ENCODE peak calls at places on chromosomes 2 and 18, in nine cellular contexts. S is thyroid gland, U is IMR-90, X is esophagus squamous epithelium, I is transverse colon, H is A549, B is heart left ventricle, T is K562, L is lower leg skin. Y is an unnamed sample.

GRCh38 chr2:29262681-29263260 is 147.6 kb downstream of the CLIP4 start:
- DNase-seq in U (no peak), I (no peak), T (no peak), X (no peak), L (no peak), H (no peak), B (no peak), S (no peak), Y (no peak)

GRCh38 chr2:72605836-72606442 is 219.9 kb downstream of the EXOC6B start:
- DNase-seq in S (no peak), B (no peak), X (no peak), T (peak), H (peak), U (peak), I (no peak), L (no peak), Y (no peak)

GRCh38 chr2:119739580-119740255 is 20.0 kb upstream of the PTPN4 start:
- DNase-seq in U (no peak), S (peak), H (no peak), I (no peak), L (no peak), T (no peak), X (no peak), B (no peak), Y (no peak)

GRCh38 chr2:8229546-8229986 is 452.3 kb upstream of the ID2 start:
- DNase-seq in S (peak), H (peak), L (no peak), I (peak), X (peak), T (peak), U (peak), B (no peak), Y (no peak)

GRCh38 chr18:45825258-45825744 is at the start of gene SIGLEC15:
- DNase-seq in U (no peak), H (no peak), T (no peak), I (no peak), S (no peak), B (no peak), L (no peak), X (no peak), Y (no peak)

GRCh38 chr2:30225131-30225762 is 6.1 kb upstream of the LBH start:
- DNase-seq in L (peak), B (peak), S (peak), X (no peak), U (peak), H (no peak), T (no peak), I (peak), Y (no peak)

GRCh38 chr18:23932385-23933067 is 82.0 kb upstream of the TTC39C start:
- DNase-seq in S (no peak), I (no peak), U (no peak), T (no peak), L (no peak), X (no peak), H (no peak), B (no peak), Y (no peak)

GRCh38 chr2:1101011-1101410 is 150.4 kb downstream of the SNTG2 start:
- DNase-seq in U (no peak), L (no peak), S (no peak), B (no peak), H (no peak), T (no peak), X (no peak), I (no peak), Y (no peak)

GRCh38 chr2:239587836-239588235 is 187.0 kb upstream of the HDAC4 start:
- DNase-seq in L (no peak), I (no peak), S (no peak), U (no peak), X (no peak), H (no peak), B (peak), T (no peak), Y (no peak)

GRCh38 chr2:224309216-224309615 is 92.7 kb downstream of the FAM124B start:
- DNase-seq in U (no peak), I (no peak), B (no peak), T (no peak), L (no peak), H (no peak), X (no peak), S (no peak), Y (no peak)

GRCh38 chr2:105598853-105599252 is 145.9 kb upstream of the NCK2 start:
- DNase-seq in S (no peak), B (no peak), X (no peak), U (no peak), L (no peak), I (no peak), H (no peak), T (no peak), Y (no peak)

GRCh38 chr2:98807221-98807620 is 76.3 kb upstream of the MGAT4A start:
- DNase-seq in L (peak), H (no peak), S (no peak), T (no peak), X (no peak), U (no peak), I (no peak), B (no peak), Y (peak)

GRCh38 chr2:164722604-164723338 is 101.5 kb upstream of the GRB14 start:
- DNase-seq in U (no peak), B (no peak), H (no peak), X (no peak), S (no peak), T (no peak), L (no peak), I (no peak), Y (no peak)

GRCh38 chr18:6917082-6917481 is 187.6 kb downstream of the ARHGAP28 start:
- DNase-seq in U (peak), S (no peak), I (no peak), X (no peak), T (no peak), L (no peak), H (no peak), B (no peak), Y (no peak)

DNA sequence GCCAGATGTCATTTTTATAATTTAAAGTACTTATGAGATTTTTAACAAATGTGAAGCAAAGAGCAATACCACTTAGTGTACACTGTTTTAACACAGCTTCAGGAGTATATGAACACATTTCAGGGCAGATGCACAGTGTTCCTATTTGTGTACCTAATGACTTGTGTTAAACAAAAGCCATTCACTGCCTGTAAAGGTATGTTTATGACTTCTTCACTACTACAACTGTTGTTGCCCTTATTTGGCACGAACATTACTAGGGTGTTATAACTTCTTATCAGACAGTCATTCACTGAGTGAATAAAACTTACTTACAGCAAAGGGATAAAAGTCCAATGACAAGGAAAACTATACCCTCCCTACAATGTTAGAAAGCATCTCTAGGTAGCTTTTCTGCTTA is 85.4 kb upstream of the CAVIN2 start:
- DNase-seq in S (no peak), T (no peak), X (no peak), U (no peak), L (no peak), I (no peak), B (no peak), H (no peak), Y (no peak)
- TF ChIP-seq POLR2A in S (no peak), T (no peak), X (no peak), U (no peak), L (no peak), I (no peak), B (no peak), H (no peak), Y (no peak)

DNA sequence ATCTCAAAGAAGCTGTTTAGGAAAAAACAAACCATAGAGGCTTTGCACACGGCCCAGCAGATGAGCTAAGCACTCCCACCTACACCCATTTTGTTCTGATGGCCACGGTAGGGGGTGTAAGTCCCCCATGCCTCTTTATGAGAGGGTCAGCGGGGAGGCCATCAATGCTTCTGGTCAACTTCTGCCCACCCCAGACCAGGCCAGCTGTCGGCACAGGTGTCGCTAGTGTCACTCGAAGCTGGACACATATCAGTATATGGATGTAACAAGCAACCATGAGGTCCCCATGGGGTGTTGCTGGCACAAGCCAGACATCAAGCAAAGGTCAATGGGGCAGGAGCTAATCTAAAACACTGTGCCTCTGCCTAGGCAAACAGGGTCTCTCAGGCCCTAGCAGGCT is 23.7 kb upstream of the SLC35F6 start:
- DNase-seq in S (no peak), T (no peak), X (no peak), B (no peak), I (no peak), U (no peak), H (no peak), L (no peak), Y (no peak)
- TF ChIP-seq POLR2A in S (no peak), T (no peak), X (no peak), B (no peak), I (no peak), U (no peak), H (no peak), L (no peak), Y (no peak)

GRCh38 chr2:27085670-27086089 is 892 bp upstream of the KHK start:
- DNase-seq in I (peak), H (peak), T (peak), L (peak), U (peak), X (no peak), S (peak), B (peak), Y (no peak)
- TF ChIP-seq POLR2A in I (peak), H (peak), T (no peak), L (no peak), U (no peak), X (no peak), S (no peak), B (peak), Y (no peak)

DNA sequence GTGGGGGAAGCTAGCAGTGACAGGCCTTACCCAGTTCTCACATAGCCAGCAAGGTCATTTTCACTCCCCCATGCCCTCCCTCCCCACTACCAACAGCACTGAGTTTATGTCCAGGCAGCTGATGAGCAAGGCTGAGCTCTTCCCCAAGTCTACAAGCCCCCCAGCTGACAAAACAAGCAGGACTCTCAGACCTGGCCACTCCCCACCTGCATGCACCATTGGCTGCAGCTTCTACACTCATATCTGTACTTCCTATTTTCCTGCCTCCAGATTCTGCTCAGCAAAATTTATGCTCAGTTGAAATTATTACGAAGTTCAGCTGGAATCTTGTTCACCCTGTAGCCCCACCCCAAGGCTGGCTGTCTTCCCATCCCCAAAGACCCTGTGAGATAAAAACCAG is 339.3 kb downstream of the ARL6IP6 start:
- DNase-seq in X (no peak), U (no peak), B (no peak), H (no peak), I (no peak), S (no peak), T (no peak), L (no peak), Y (no peak)
- TF ChIP-seq POLR2A in X (no peak), U (no peak), B (no peak), H (no peak), I (no peak), S (no peak), T (no peak), L (no peak), Y (no peak)

DNA sequence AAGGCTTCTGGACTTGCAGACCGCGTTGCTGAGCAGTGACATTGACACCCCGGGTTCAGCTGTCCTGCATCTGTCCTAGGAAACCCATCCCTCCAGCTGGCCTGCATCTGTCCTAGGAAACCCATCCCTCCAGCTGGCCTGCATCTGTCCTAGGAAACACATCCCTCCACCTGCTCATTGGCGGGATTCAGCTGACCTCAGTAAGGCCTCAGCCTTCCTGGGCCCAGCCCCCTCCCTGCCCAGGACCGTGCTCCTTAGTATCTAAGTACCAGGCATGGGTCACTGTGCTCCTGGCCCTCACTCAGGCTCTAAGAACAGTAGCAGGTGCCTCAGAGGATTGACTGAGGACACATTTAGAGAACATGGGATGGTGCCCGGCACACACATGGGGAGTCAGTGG is 1.2 kb downstream of the MLPH start:
- DNase-seq in T (no peak), X (no peak), U (no peak), L (no peak), H (peak), S (peak), B (no peak), I (no peak), Y (no peak)
- TF ChIP-seq POLR2A in T (no peak), X (no peak), U (no peak), L (no peak), H (no peak), S (no peak), B (no peak), I (no peak), Y (no peak)

GRCh38 chr2:237691200-237691907 is 64.0 kb downstream of the LRRFIP1 start:
- DNase-seq in L (no peak), H (peak), T (no peak), S (peak), X (no peak), U (no peak), I (peak), B (peak), Y (no peak)
- TF ChIP-seq POLR2A in L (no peak), H (no peak), T (no peak), S (no peak), X (no peak), U (no peak), I (peak), B (no peak), Y (peak)

Y was measured in vagina.